ENCODE peak calls at places on chromosomes 2 and 18, in five cellular contexts. W is H1, Q is sigmoid colon, A is K562, M is suprapubic skin. J is an unnamed sample.

GRCh38 chr2:27298391-27299080 is 9.7 kb downstream of the UCN start:
- DNase-seq in W (no peak), Q (no peak), A (no peak), M (no peak), J (no peak)

GRCh38 chr2:57848723-57849122 is 197.9 kb upstream of the VRK2 start:
- DNase-seq in W (no peak), Q (no peak), A (no peak), M (no peak), J (peak; percentile 11)

GRCh38 chr2:28590496-28591301 is 94.8 kb downstream of the PLB1 start:
- DNase-seq in W (no peak), Q (peak; percentile 46), A (no peak), M (no peak), J (no peak)

GRCh38 chr2:109108740-109109139 is 20.3 kb upstream of the SH3RF3 start:
- DNase-seq in W (no peak), Q (no peak), A (no peak), M (no peak), J (no peak)

GRCh38 chr2:236162031-236162803 is 6.0 kb downstream of the GBX2 start:
- DNase-seq in W (peak; percentile 64), Q (peak; percentile 28), A (no peak), M (no peak), J (no peak)

GRCh38 chr2:43792653-43793052 is 18.8 kb downstream of the DYNC2LI1 start:
- DNase-seq in W (no peak), Q (no peak), A (no peak), M (no peak), J (no peak)

GRCh38 chr2:23545391-23545790 is 160.4 kb downstream of the KLHL29 start:
- DNase-seq in W (no peak), Q (no peak), A (no peak), M (no peak), J (no peak)

GRCh38 chr2:8229546-8229986 is 452.3 kb upstream of the ID2 start:
- DNase-seq in W (no peak), Q (peak; percentile 88), A (peak; percentile 46), M (no peak), J (peak; percentile 75)

GRCh38 chr2:99911711-99912110 is 230.7 kb downstream of the AFF3 start:
- DNase-seq in W (no peak), Q (no peak), A (no peak), M (no peak), J (no peak)

GRCh38 chr18:20971886-20972267 is 139.7 kb downstream of the ROCK1 start:
- DNase-seq in W (no peak), Q (no peak), A (peak; percentile 23), M (no peak), J (no peak)

GRCh38 chr18:63088262-63088661 is 231.3 kb downstream of the BCL2 start:
- DNase-seq in W (no peak), Q (no peak), A (no peak), M (peak; percentile 72), J (no peak)

GRCh38 chr2:204566439-204566838 is 21.2 kb downstream of the PARD3B start:
- DNase-seq in W (no peak), Q (no peak), A (no peak), M (no peak), J (no peak)

GRCh38 chr2:223591596-223591995 is 10.6 kb downstream of the SCG2 start:
- DNase-seq in W (no peak), Q (no peak), A (no peak), M (no peak), J (no peak)

GRCh38 chr18:77058186-77058847 is 74.3 kb downstream of the MBP start:
- DNase-seq in W (no peak), Q (peak; percentile 84), A (no peak), M (no peak), J (no peak)

GRCh38 chr2:45823723-45824206 is 172.3 kb downstream of the PRKCE start:
- DNase-seq in W (no peak), Q (peak; percentile 97), A (no peak), M (peak; percentile 78), J (peak; percentile 84)

GRCh38 chr2:169768262-169768995 is 30.2 kb upstream of the SSB start:
- DNase-seq in W (no peak), Q (no peak), A (no peak), M (peak; percentile 63), J (no peak)

GRCh38 chr2:95374029-95374428 is 28.5 kb upstream of the FAHD2A start:
- DNase-seq in W (no peak), Q (peak; percentile 19), A (no peak), M (no peak), J (no peak)

GRCh38 chr2:24049485-24050021 is at the start of gene FKBP1B:
- DNase-seq in W (peak; percentile 89), Q (peak; percentile 72), A (peak; percentile 92), M (peak; percentile 75), J (peak; percentile 82)

GRCh38 chr2:26395394-26395793 is 6.3 kb upstream of the DRC1 start:
- DNase-seq in W (no peak), Q (no peak), A (no peak), M (no peak), J (no peak)

GRCh38 chr18:183769-184168 is 25.4 kb downstream of the USP14 start:
- DNase-seq in W (no peak), Q (no peak), A (peak; percentile 35), M (no peak), J (no peak)

GRCh38 chr18:78899241-78899640 is 80.4 kb upstream of the SALL3 start:
- DNase-seq in W (no peak), Q (no peak), A (no peak), M (no peak), J (no peak)

GRCh38 chr18:78896111-78896510 is 83.5 kb upstream of the SALL3 start:
- DNase-seq in W (no peak), Q (no peak), A (no peak), M (no peak), J (no peak)

GRCh38 chr18:78895207-78896001 is 84.2 kb upstream of the SALL3 start:
- DNase-seq in W (no peak), Q (no peak), A (no peak), M (no peak), J (no peak)

GRCh38 chr18:78898635-78899034 is 81.0 kb upstream of the SALL3 start:
- DNase-seq in W (no peak), Q (no peak), A (no peak), M (no peak), J (no peak)

GRCh38 chr18:78898066-78898465 is 81.6 kb upstream of the SALL3 start:
- DNase-seq in W (no peak), Q (no peak), A (no peak), M (no peak), J (no peak)
- TF ChIP-seq POLR2A in W (no peak), Q (no peak), A (no peak), M (no peak), J (no peak)

GRCh38 chr2:107174126-107174525 is 288.2 kb upstream of the ST6GAL2 start:
- DNase-seq in W (no peak), Q (no peak), A (no peak), M (no peak), J (no peak)
- TF ChIP-seq EP300 in W (no peak), Q (no peak), A (no peak), M (no peak), J (no peak)

DNA sequence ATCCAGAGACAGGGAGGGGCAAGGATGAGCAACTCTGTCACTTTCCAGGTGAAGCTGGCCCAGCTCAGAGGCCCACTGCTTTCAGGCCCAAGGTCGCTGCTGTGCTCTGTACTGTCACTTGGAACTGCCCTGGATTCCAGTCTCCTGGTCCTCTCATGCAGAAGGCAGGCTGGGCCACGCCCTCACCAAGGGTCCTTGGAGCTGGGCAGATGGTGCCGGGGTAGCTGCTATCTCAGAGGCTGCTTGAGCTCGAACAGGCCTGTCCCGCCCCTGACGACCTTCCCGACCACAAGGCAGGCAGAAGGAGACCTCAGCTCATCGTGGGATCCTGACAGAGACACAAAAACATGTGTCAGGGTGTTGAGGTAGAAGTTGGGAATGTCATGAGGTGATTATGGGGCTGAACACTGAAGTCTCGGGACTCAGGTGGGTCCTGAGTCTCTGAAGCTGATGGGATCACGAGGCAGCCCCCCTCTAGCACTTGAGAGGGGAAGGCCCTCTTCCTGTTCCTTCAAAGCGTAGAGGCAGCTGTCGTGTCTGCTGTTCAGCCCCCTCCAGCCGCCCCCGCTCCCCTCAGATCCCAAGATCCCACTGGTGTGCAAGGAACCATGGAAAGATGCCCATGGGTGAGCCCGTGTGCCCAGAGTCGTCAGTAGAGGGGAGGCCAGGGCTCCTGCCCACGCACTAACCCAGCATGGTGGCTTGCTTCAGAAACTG is 78.3 kb downstream of the POLR1A start:
- DNase-seq in W (no peak), Q (no peak), A (no peak), M (peak; percentile 56), J (no peak)
- H3K36me3 ChIP-seq in W (peaks cover 62% of the 10 kb centered on the region), Q (peaks cover 48% of the 10 kb centered on the region), A (peaks cover 85% of the 10 kb centered on the region), M (peaks cover 72% of the 10 kb centered on the region), J (peaks cover 59% of the 10 kb centered on the region)

DNA sequence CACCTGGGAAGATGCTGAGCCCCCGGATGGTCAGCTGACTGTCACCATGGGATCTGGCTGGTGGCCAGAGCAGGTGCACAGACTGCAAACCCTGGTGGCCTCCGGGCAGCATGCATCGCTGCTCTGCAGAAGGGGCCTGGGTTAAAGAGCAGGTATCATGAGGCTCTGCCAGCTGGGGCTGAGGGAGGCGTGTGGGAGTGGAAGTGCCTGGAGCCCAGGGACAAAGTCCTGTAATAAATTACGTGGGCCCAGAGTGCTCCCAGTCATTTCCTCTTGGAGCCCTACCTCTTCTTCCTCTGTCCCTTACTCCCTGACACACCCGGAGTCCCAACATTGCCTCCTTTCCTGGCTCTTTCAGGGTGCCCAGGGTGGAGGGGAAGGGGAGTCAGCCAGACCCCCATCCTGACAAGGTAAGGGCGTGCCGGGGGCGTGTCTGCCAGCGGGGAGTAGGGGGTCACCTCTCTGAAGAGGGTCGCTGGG is at the start of gene MYO7B:
- DNase-seq in W (no peak), Q (no peak), A (no peak), M (no peak), J (peak; percentile 41)
- TF ChIP-seq POLR2A in W (no peak), Q (no peak), A (no peak), M (no peak), J (no peak)

DNA sequence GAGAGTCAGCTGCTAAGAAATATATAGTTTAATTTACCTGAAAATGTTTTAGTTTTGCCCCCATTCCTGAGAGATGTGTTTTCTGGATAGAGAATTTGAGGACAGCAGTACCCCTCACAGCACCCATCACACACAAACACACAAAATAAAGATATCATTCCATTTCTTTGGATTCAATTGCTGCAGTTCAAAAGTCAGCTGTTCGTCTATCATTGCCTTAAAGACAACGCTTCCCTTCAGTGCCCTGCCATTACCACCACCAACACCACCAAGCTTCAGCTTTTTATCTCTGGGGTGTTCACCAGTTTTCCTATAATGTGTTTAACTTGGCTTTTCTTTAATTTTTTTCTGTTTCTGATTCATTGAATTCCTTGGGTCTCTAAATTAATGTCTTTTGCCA is 49.7 kb downstream of the RDH14 start:
- DNase-seq in W (no peak), Q (no peak), A (no peak), M (no peak), J (no peak)
- TF ChIP-seq EP300 in W (no peak), Q (no peak), A (no peak), M (no peak), J (no peak)

GRCh38 chr18:2686349-2686968 is 30.9 kb downstream of the SMCHD1 start:
- DNase-seq in W (no peak), Q (no peak), A (no peak), M (no peak), J (no peak)
- H3K36me3 ChIP-seq in W (peaks cover 9% of the 10 kb centered on the region), Q (peaks cover 11% of the 10 kb centered on the region), A (peaks cover 79% of the 10 kb centered on the region), M (peaks cover 63% of the 10 kb centered on the region), J (no peaks in the 10 kb centered on the region)